ENCODE peak calls at places on chromosomes 2 and 18, in ten cellular contexts. A is mesothelial cell of epicardium; F is ascending aorta; R is cardiac fibroblast; D is cardiac muscle cell; U is A549; M is MCF 10A; K is CD8-positive, alpha-beta T cell; L is neural crest cell; I is Peyer's patch. N is an unnamed sample.

GRCh38 chr18:7452331-7452730 is 114.8 kb upstream of the PTPRM start:
- DNase-seq in A (no peak), I (no peak), F (no peak), U (peak; percentile 50), K (no peak), M (peak; percentile 72), D (peak; percentile 68), L (peak; percentile 36), R (peak; percentile 31), N (peak; percentile 24)

GRCh38 chr2:179837408-179837807 is 24.0 kb downstream of the ZNF385B start:
- DNase-seq in M (peak; percentile 61), A (no peak), L (no peak), D (no peak), R (peak; percentile 68), I (no peak), U (no peak), K (no peak), F (no peak), N (no peak)

GRCh38 chr18:27750014-27750413 is 426.9 kb downstream of the CDH2 start:
- DNase-seq in M (peak; percentile 67), L (peak; percentile 53), K (no peak), D (peak; percentile 86), F (no peak), U (no peak), A (peak; percentile 43), R (peak; percentile 87), I (no peak), N (peak; percentile 9)

GRCh38 chr2:216546231-216546630 is 47.6 kb downstream of the RPL37A start:
- DNase-seq in A (no peak), M (no peak), D (no peak), K (no peak), R (no peak), F (no peak), L (no peak), U (no peak), I (no peak), N (no peak)

GRCh38 chr2:239195318-239195871 is 205.4 kb downstream of the HDAC4 start:
- DNase-seq in I (peak; percentile 21), A (peak; percentile 6), F (no peak), L (peak; percentile 30), M (no peak), D (no peak), K (no peak), U (no peak), R (no peak), N (no peak)

GRCh38 chr2:209495855-209496585 is 72.2 kb downstream of the MAP2 start:
- DNase-seq in R (peak; percentile 99), A (no peak), D (no peak), L (no peak), I (no peak), K (no peak), U (peak; percentile 60), F (peak; percentile 17), M (peak; percentile 92), N (no peak)

GRCh38 chr2:97755491-97755890 is 42.1 kb downstream of the ZAP70 start:
- DNase-seq in L (no peak), I (no peak), U (no peak), K (no peak), F (no peak), M (no peak), D (no peak), R (no peak), A (no peak), N (no peak)

GRCh38 chr2:46909771-46910419 is 5.7 kb downstream of the MCFD2 start:
- DNase-seq in A (no peak), M (peak; percentile 90), F (no peak), K (no peak), U (peak; percentile 75), I (peak; percentile 72), D (no peak), R (peak; percentile 88), L (no peak), N (no peak)

DNA sequence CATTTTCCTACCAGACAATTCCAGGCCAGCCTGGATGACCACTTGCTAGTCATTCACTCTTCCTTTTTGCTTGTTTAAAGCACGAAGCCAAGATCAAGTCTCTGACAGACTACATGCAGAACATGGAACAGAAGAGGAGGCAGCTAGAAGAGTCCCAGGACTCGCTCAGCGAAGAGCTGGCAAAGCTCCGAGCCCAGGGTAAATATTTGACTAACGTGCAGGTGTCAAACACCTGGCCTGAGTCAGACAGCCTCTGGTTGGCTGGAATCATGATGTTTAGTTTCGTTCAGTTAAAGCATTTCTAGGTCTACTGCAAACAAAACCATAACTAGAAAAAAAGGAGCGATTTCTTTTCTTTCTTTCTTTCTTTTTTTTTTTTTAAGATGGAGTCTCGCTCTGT is 44.2 kb upstream of the LYPD6B start:
- DNase-seq in R (no peak), F (no peak), A (no peak), U (no peak), I (no peak), L (no peak), K (no peak), M (no peak), D (no peak), N (no peak)
- TF ChIP-seq CTCF in R (no peak), F (no peak), A (no peak), U (no peak), I (no peak), L (no peak), K (no peak), M (no peak), D (no peak), N (no peak)

DNA sequence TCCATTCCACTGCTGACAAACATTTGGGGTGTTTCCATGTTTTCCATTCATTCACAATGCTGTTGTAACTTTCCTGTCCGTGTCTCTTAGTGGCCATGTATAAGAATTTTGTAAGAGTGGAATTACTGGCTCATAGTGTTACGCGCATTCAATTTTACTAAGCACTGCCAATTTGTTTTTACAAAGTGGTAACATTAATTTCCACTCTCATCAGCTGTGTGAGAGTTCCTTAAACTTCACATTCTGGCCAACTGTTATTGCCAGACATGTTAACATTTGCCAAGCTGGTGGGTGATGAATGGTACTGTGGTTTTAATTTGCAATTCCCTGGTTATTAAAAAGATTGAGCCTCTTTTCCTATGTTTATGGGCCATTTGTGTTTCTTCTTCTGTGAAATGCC is 134.2 kb downstream of the DTNB start:
- DNase-seq in U (no peak), L (no peak), R (no peak), I (no peak), D (no peak), M (no peak), A (no peak), K (no peak), F (no peak), N (no peak)
- TF ChIP-seq CTCF in U (no peak), L (no peak), R (no peak), I (no peak), D (no peak), M (no peak), A (no peak), K (no peak), F (no peak), N (no peak)

DNA sequence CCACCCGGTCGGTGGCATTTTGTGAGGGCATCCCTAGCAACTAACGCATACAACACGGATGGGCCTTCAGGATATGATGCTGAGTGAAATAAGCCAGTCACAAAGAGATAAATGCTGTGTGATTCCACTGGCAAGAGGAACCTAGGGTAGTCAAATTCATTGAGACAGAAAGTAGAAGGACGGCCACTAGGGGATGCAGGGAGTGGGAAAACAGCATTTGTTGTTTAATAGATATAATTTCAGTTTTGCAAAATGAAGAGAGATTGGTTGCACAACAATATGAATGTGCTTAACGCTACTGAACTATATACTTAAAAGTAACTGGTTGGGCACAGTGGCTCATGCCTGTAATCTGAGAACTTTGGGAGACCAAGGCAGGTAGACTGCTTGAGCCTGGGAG is 112.9 kb downstream of the AFF3 start:
- DNase-seq in L (no peak), U (no peak), M (no peak), K (no peak), D (no peak), F (no peak), A (no peak), I (no peak), R (no peak), N (no peak)
- TF ChIP-seq CTCF in L (peak; percentile 32), U (no peak), M (no peak), K (no peak), D (no peak), F (no peak), A (no peak), I (no peak), R (peak; percentile 9), N (peak; percentile 52)

DNA sequence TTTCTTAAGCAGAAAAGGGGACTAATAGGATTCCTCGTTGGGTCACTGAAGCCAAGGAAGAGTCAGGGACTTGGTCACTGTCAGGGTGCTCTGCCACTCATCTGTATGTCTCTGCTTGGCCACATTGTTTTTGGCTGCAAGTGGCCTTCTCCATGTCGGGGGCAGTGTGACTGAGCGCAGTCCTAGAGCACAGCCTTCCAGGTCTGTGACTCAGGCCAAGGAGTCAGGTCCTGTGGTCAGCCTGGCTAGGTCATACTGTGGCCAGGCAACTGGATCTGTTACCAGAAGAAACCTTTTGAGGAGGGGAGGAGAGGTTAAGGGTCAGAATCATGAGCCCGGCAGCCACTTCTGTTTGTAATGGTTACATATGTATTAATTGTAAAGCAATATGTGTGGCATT is 61.3 kb downstream of the GALNT1 start:
- DNase-seq in A (no peak), K (no peak), R (peak; percentile 19), L (no peak), I (no peak), M (no peak), F (no peak), U (no peak), D (no peak), N (no peak)
- TF ChIP-seq CTCF in A (no peak), K (no peak), R (no peak), L (no peak), I (no peak), M (no peak), F (no peak), U (no peak), D (no peak), N (no peak)

GRCh38 chr2:74278694-74279093 is 64.5 kb downstream of the SLC4A5 start:
- DNase-seq in K (no peak), L (no peak), M (no peak), U (no peak), F (no peak), A (no peak), R (no peak), D (no peak), I (no peak), N (no peak)
- TF ChIP-seq CTCF in K (no peak), L (no peak), M (no peak), U (no peak), F (no peak), A (no peak), R (no peak), D (no peak), I (no peak), N (no peak)

DNA sequence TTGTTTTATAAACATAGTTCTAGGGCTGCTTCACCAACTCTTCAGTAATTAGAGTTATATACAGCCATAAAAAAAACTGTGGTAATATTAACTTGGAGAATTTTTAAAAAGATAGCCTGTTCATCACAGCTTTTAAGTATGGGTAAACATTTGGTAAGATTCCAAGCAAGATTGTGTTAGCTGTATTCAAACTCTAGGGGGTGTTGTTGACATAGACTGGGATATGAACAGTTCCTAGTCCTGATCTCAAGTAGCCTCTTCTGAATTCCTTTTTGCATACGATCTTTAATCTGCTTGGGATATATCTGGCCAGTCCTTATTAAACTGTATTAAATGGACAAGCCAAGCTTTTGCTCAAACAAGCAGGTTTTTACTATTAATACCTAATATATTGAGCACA is 13.4 kb downstream of the NOP58 start:
- DNase-seq in A (no peak), R (peak; percentile 82), I (no peak), M (peak; percentile 56), L (no peak), K (no peak), D (peak; percentile 51), F (no peak), U (peak; percentile 38), N (peak; percentile 22)
- TF ChIP-seq CTCF in A (no peak), R (peak; percentile 65), I (peak; percentile 53), M (peak; percentile 41), L (peak; percentile 62), K (peak; percentile 11), D (peak; percentile 74), F (peak; percentile 16), U (peak; percentile 54), N (peak; percentile 76)